ENCODE peak calls at places on chromosomes 5 and 9, in six cellular contexts. U is left ventricle myocardium inferior, H is left lung, Z is PC-3, M is prostate gland, N is heart right ventricle. F is an unnamed sample.

GRCh38 chr9:3751125-3751758 is 225.4 kb upstream of the RFX3 start:
- DNase-seq in H (no peak), Z (peak), U (no peak), M (peak), N (no peak), F (no peak)

GRCh38 chr5:176658007-176658599 is 10.8 kb downstream of the TSPAN17 start:
- DNase-seq in M (peak), N (peak), Z (peak), U (peak), H (peak), F (peak)

GRCh38 chr9:22211588-22212360 is 202.7 kb upstream of the CDKN2B start:
- DNase-seq in H (no peak), N (no peak), U (no peak), Z (peak), M (no peak), F (no peak)

GRCh38 chr5:35183243-35183955 is 46.9 kb downstream of the PRLR start:
- DNase-seq in Z (peak), M (no peak), N (no peak), H (no peak), U (peak), F (peak)

GRCh38 chr9:96612966-96613589 is 6.6 kb downstream of the CDC14B start:
- DNase-seq in M (no peak), U (no peak), H (no peak), Z (no peak), N (no peak), F (no peak)

GRCh38 chr9:18821794-18822193 is 211.2 kb downstream of the SAXO1 start:
- DNase-seq in H (no peak), U (no peak), M (no peak), N (no peak), Z (peak), F (no peak)

GRCh38 chr5:111320953-111321352 is 96.8 kb downstream of the CAMK4 start:
- DNase-seq in H (no peak), M (no peak), U (no peak), N (no peak), Z (no peak), F (no peak)

GRCh38 chr9:129497064-129497836 is 123.7 kb downstream of the C9orf50 start:
- DNase-seq in Z (no peak), U (peak), H (no peak), N (peak), M (no peak), F (peak)

GRCh38 chr5:142432961-142433360 is 108.1 kb upstream of the SPRY4 start:
- DNase-seq in N (no peak), Z (no peak), H (no peak), M (no peak), U (no peak), F (no peak)

GRCh38 chr9:134935056-134936020 is 17.6 kb upstream of the FCN1 start:
- DNase-seq in U (no peak), H (no peak), M (no peak), N (no peak), Z (no peak), F (peak)

GRCh38 chr5:1975898-1976765 is 93.4 kb upstream of the IRX4 start:
- DNase-seq in U (no peak), N (no peak), M (no peak), Z (peak), H (no peak), F (peak)

GRCh38 chr5:115439639-115440038 is 104.9 kb downstream of the FEM1C start:
- DNase-seq in Z (no peak), H (no peak), U (no peak), M (no peak), N (no peak), F (no peak)

GRCh38 chr5:61362796-61363364 is 30.8 kb downstream of the ZSWIM6 start:
- DNase-seq in U (no peak), M (no peak), H (no peak), Z (no peak), N (no peak), F (peak)

GRCh38 chr9:17810728-17811634 is 232.1 kb downstream of the SH3GL2 start:
- DNase-seq in Z (peak), N (peak), M (peak), H (peak), U (peak), F (peak)

GRCh38 chr5:850511-851006 is at the start of gene ZDHHC11:
- DNase-seq in H (peak), N (peak), Z (peak), U (peak), M (no peak), F (no peak)

GRCh38 chr9:111720170-111720569 is 58.8 kb downstream of the GNG10 start:
- DNase-seq in U (no peak), M (no peak), N (no peak), H (no peak), Z (no peak), F (peak)
- TF ChIP-seq CTCF in U (no peak), M (no peak), N (peak), H (no peak), Z (peak), F (peak)

DNA sequence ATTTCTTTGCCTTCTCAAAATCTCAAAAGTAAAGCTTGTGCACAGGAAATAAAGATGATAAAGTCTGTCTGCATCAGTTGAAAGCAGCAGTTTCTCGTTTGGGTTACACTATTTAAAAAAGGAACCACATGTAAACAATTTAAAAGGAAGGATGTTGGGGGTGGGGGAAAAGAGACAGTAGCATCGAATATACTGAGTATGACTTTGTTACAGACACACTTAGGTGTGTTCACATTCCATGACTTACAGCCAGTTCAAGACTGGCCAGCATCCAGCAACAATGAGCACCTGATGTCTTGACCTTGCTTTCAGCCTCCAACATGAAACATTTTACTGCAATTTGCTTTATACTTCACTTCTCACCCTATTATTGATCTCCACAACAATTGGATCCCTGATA is 8.7 kb downstream of the GAPT start:
- DNase-seq in Z (peak), H (no peak), N (no peak), M (no peak), U (no peak), F (no peak)
- H3K27ac ChIP-seq in Z (no peak), H (peak), N (no peak), M (no peak), U (no peak), F (no peak)

GRCh38 chr5:149125386-149125891 is 15.9 kb upstream of the ABLIM3 start:
- DNase-seq in U (no peak), H (no peak), Z (peak), N (no peak), M (peak), F (no peak)
- TF ChIP-seq CTCF in U (peak), H (no peak), Z (peak), N (peak), M (peak), F (no peak)

GRCh38 chr9:36590246-36590645 is 17.6 kb downstream of the MELK start:
- DNase-seq in N (no peak), M (no peak), H (no peak), Z (no peak), U (no peak), F (no peak)

DNA sequence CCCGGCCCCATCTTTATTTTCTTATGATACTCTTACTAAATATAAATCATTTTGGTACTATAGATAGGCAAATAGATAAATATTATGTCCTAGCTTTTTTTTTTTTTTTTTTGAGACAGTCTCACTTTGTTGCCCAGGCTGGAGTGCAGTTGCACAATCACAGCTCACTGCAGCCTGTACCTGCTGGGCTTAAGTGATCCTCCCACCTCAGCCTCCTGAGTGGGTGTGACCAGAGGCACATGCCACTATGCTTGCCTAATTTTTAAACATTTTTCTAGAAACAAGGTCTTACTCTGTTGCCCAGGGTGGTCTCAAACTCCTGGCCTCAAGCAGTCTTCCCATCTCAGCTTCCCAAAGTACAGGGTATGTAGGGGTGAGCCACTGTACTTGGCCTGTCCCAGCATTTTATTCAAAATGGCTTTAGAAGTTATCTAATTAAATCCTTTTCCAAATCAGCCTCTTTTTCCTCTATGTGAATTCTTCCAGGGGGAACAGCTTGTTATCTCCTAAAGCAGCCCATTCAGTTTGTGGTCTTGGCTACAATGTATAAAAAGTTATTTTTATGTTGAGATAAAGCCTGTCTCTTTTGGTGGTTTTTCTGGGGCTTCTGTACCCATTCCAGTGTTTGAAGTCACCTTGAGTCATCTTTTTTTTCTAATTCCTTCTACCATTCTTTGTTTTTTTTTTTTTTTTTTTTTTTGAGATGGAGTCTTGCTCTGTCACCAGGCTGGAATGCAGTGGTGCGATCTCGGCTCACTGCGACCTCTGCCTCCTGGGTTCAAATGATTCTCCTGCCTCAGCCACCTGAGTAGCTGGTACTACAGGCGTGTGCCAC is 12.1 kb downstream of the MELK start:
- DNase-seq in Z (peak), M (no peak), N (no peak), H (no peak), U (no peak), F (no peak)
- H3K27ac ChIP-seq in Z (peak), M (no peak), N (no peak), H (no peak), U (no peak), F (no peak)

DNA sequence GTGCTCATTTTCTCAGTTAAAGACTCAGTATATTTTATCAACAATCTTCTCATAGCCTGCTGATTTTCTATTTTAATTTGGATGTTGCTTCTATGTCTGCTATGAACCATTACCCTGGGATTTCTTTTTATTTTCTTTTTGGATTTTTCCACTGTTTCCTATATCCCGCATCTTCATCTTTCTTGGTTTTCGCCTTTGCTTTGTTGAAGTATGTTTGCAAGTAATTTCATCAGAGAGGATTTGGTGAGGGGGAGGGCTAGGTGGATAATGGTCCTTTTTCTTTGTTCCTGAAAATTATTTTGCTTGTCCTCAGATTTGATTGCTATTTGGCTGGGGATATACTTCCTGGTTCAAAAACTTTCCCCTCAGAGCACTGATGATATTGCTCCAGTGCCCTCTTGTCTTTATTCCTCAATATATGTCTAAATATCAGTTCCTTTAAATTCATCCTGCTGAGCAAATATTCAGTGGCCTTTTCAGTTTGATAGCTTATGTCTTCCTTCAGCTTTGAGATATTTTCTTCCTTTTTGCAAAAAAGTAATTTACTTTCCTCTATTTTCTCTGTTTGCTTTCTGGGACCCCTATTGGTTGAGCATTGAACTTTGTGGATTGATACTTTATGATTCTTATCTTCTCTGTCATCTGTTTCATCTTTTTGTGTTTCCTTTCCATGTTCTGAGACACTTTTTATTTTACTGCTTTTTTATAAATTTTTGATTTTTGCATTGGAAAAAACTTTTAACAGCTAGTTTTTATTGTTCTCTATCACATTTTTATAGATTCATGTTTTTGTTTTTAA is 227.6 kb upstream of the ELL2 start:
- DNase-seq in H (no peak), U (no peak), N (no peak), Z (no peak), M (no peak), F (no peak)
- TF ChIP-seq CTCF in H (no peak), U (no peak), N (no peak), Z (no peak), M (no peak), F (no peak)

GRCh38 chr9:34079181-34079580 is 30.5 kb upstream of the UBAP2 start:
- DNase-seq in H (no peak), U (no peak), N (no peak), Z (peak), M (no peak), F (no peak)
- H3K27ac ChIP-seq in H (no peak), U (no peak), N (no peak), Z (no peak), M (no peak), F (no peak)

GRCh38 chr5:11617080-11617479 is 287.2 kb downstream of the CTNND2 start:
- DNase-seq in N (no peak), M (no peak), Z (no peak), U (no peak), H (no peak), F (no peak)

GRCh38 chr5:11622785-11623184 is 281.5 kb downstream of the CTNND2 start:
- DNase-seq in Z (no peak), U (no peak), M (no peak), H (no peak), N (no peak), F (no peak)

GRCh38 chr5:11620172-11620571 is 284.1 kb downstream of the CTNND2 start:
- DNase-seq in H (no peak), M (no peak), U (no peak), N (no peak), Z (no peak), F (no peak)

GRCh38 chr5:11619339-11620028 is 284.8 kb downstream of the CTNND2 start:
- DNase-seq in M (peak), H (no peak), U (no peak), N (no peak), Z (peak), F (peak)
- TF ChIP-seq CTCF in M (peak), H (no peak), U (peak), N (peak), Z (peak), F (no peak)

GRCh38 chr9:124676159-124676551 is 95.0 kb downstream of the NR6A1 start:
- DNase-seq in M (no peak), U (no peak), N (no peak), H (no peak), Z (no peak), F (no peak)
- H3K27ac ChIP-seq in M (no peak), U (no peak), N (no peak), H (no peak), Z (no peak), F (no peak)

GRCh38 chr9:124124729-124125589 is 113.4 kb downstream of the LHX2 start:
- DNase-seq in U (no peak), H (no peak), N (no peak), Z (no peak), M (no peak), F (no peak)
- TF ChIP-seq CTCF in U (no peak), H (no peak), N (no peak), Z (no peak), M (no peak), F (no peak)

GRCh38 chr5:172444110-172444510 is 10.2 kb downstream of the SH3PXD2B start:
- DNase-seq in M (no peak), H (peak), U (no peak), N (no peak), Z (peak), F (no peak)

GRCh38 chr5:172443441-172444109 is 10.8 kb downstream of the SH3PXD2B start:
- DNase-seq in Z (peak), M (peak), N (peak), U (peak), H (peak), F (peak)

GRCh38 chr5:172445866-172446265 is 8.5 kb downstream of the SH3PXD2B start:
- DNase-seq in M (no peak), Z (no peak), U (no peak), N (no peak), H (peak), F (no peak)

GRCh38 chr5:172446336-172447051 is 7.8 kb downstream of the SH3PXD2B start:
- DNase-seq in M (no peak), H (peak), N (no peak), Z (no peak), U (no peak), F (no peak)

GRCh38 chr5:172444626-172445365 is 9.5 kb downstream of the SH3PXD2B start:
- DNase-seq in H (peak), N (no peak), U (no peak), M (no peak), Z (no peak), F (no peak)
- H3K27ac ChIP-seq in H (peak), N (no peak), U (peak), M (peak), Z (no peak), F (no peak)

F was measured in A673.